ENCODE peak calls at places on chromosomes 5 and 9, in four cellular contexts. E is heart right ventricle; I is A549; M is CD8-positive, alpha-beta T cell. A is an unnamed sample.
A peak's percentile ranks its signal among the peaks of the same experiment; 100 is the strongest.

GRCh38 chr9:31730398-31730797 is 654.0 kb upstream of the ACO1 start:
- DNase-seq in I (no peak), E (no peak), M (no peak), A (no peak)

GRCh38 chr5:151733727-151734408 is 24.6 kb downstream of the ATOX1 start:
- DNase-seq in M (no peak), I (no peak), E (no peak), A (no peak)

GRCh38 chr5:149195337-149195887 is 54.1 kb downstream of the ABLIM3 start:
- DNase-seq in E (peak; percentile 71), M (no peak), I (no peak), A (no peak)

GRCh38 chr5:169265888-169266287 is 35.1 kb downstream of the SLIT3 start:
- DNase-seq in E (no peak), M (no peak), I (peak; percentile 33), A (no peak)

GRCh38 chr9:79360387-79361347 is 211.1 kb upstream of the TLE4 start:
- DNase-seq in I (peak; percentile 6), M (no peak), E (no peak), A (no peak)

GRCh38 chr9:25481377-25481776 is 196.9 kb downstream of the TUSC1 start:
- DNase-seq in I (no peak), E (no peak), M (no peak), A (no peak)

GRCh38 chr9:111232997-111233790 is 96.8 kb downstream of the OR2K2 start:
- DNase-seq in I (no peak), E (peak; percentile 15), M (no peak), A (no peak)

GRCh38 chr5:175216991-175217390 is 227.0 kb downstream of the DRD1 start:
- DNase-seq in M (no peak), I (no peak), E (no peak), A (peak; percentile 54)

GRCh38 chr5:94745786-94746730 is 127.6 kb downstream of the SLF1 start:
- DNase-seq in M (no peak), I (no peak), E (no peak), A (no peak)

GRCh38 chr5:146697211-146697610 is 181.2 kb upstream of the GPR151 start:
- DNase-seq in M (no peak), I (no peak), E (no peak), A (no peak)

GRCh38 chr9:6134661-6135177 is 80.9 kb upstream of the IL33 start:
- DNase-seq in M (no peak), E (no peak), I (no peak), A (no peak)

GRCh38 chr5:132109494-132110053 is 36.0 kb downstream of the CSF2 start:
- DNase-seq in I (no peak), E (no peak), M (no peak), A (no peak)

GRCh38 chr5:37738057-37738691 is 101.7 kb downstream of the GDNF start:
- DNase-seq in I (no peak), E (no peak), M (no peak), A (no peak)

GRCh38 chr9:7407246-7407645 is 392.3 kb downstream of the DMAC1 start:
- DNase-seq in M (no peak), E (no peak), I (no peak), A (no peak)

GRCh38 chr9:101226803-101227202 is 158.0 kb downstream of the BAAT start:
- DNase-seq in E (no peak), M (no peak), I (no peak), A (no peak)

GRCh38 chr9:76943071-76943470 is 37.2 kb upstream of the PRUNE2 start:
- DNase-seq in I (no peak), M (no peak), E (no peak), A (no peak)

GRCh38 chr5:154461531-154461930 is 15.7 kb downstream of the SAP30L start:
- DNase-seq in I (peak; percentile 40), E (no peak), M (no peak), A (no peak)

GRCh38 chr9:95505676-95506437 is 10.9 kb downstream of the PTCH1 start:
- DNase-seq in E (peak; percentile 58), M (peak; percentile 39), I (peak; percentile 31), A (peak; percentile 52)

GRCh38 chr5:38673671-38674071 is 117.2 kb upstream of the LIFR start:
- DNase-seq in E (no peak), I (peak; percentile 50), M (no peak), A (no peak)

GRCh38 chr5:142611154-142611553 is 74.7 kb downstream of the FGF1 start:
- DNase-seq in E (peak; percentile 81), M (peak; percentile 67), I (peak; percentile 69), A (peak; percentile 69)

GRCh38 chr5:102971693-102972293 is 148.1 kb downstream of the GIN1 start:
- DNase-seq in M (no peak), I (peak; percentile 42), E (no peak), A (no peak)

GRCh38 chr9:126152622-126153362 is 173.8 kb upstream of the MVB12B start:
- DNase-seq in M (no peak), I (no peak), E (no peak), A (no peak)

GRCh38 chr9:95588724-95589282 is 72.0 kb upstream of the PTCH1 start:
- DNase-seq in I (no peak), E (no peak), M (no peak), A (no peak)

DNA sequence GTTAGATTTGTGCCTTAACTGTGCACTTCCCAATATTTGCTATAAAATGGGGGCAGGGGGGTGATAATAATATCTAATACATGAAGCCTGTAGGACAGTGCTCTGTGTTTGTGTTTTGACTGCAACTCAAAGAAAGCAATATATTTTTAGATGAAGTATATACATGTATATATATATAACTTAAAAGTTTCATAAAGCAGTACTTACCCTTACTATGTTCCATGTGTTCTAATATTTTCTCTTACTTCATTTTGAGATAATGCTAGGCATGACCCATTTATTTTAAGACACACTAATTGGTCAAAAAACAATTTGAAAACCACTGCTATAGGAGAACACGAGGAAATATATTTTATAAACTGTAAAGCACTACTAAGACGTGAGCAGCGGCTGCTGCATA is 2.4 kb downstream of the TRIM52 start:
- DNase-seq in I (no peak), M (no peak), E (no peak), A (no peak)
- H3K4me1 ChIP-seq in I (peaks cover 23% of the 10 kb centered on the region), M (peaks cover 56% of the 10 kb centered on the region), E (peaks cover 62% of the 10 kb centered on the region), A (peaks cover 69% of the 10 kb centered on the region)

GRCh38 chr9:93574900-93575705 is 1.3 kb upstream of the PHF2 start:
- DNase-seq in E (no peak), M (peak; percentile 8), I (no peak), A (no peak)

GRCh38 chr9:93575706-93576295 is 583 bp upstream of the PHF2 start:
- DNase-seq in M (peak; percentile 64), E (peak; percentile 54), I (peak; percentile 39), A (peak; percentile 77)

GRCh38 chr9:93577045-93577939 is 908 bp downstream of the PHF2 start:
- DNase-seq in E (peak; percentile 45), M (peak; percentile 11), I (no peak), A (peak; percentile 76)

GRCh38 chr9:93577940-93578682 is 1.7 kb downstream of the PHF2 start:
- DNase-seq in M (peak; percentile 10), I (no peak), E (no peak), A (no peak)

GRCh38 chr9:93576296-93577044 is at the start of gene PHF2:
- DNase-seq in E (no peak), I (no peak), M (peak; percentile 34), A (no peak)
- H3K27ac ChIP-seq in E (peak within 1 kb of the TSS; percentile 90), I (peak within 1 kb of the TSS; percentile 100), M (peak within 1 kb of the TSS; percentile 67), A (peak within 1 kb of the TSS; percentile 86)

GRCh38 chr9:113523421-113524141 is 60.1 kb downstream of the RGS3 start:
- DNase-seq in E (peak; percentile 75), I (no peak), M (peak; percentile 69), A (peak; percentile 51)

GRCh38 chr9:113524460-113524859 is 60.9 kb downstream of the RGS3 start:
- DNase-seq in E (no peak), I (no peak), M (no peak), A (no peak)

GRCh38 chr9:113525831-113526230 is 62.3 kb downstream of the RGS3 start:
- DNase-seq in M (no peak), I (no peak), E (no peak), A (no peak)

GRCh38 chr9:113526231-113526746 is 62.8 kb downstream of the RGS3 start:
- DNase-seq in M (no peak), E (no peak), I (no peak), A (no peak)

GRCh38 chr9:113525208-113525607 is 61.7 kb downstream of the RGS3 start:
- DNase-seq in I (no peak), M (no peak), E (no peak), A (no peak)
- H3K4me1 ChIP-seq in I (peaks cover 20% of the 10 kb centered on the region), M (peaks cover 82% of the 10 kb centered on the region), E (peaks cover 87% of the 10 kb centered on the region), A (peaks cover 44% of the 10 kb centered on the region)

DNA sequence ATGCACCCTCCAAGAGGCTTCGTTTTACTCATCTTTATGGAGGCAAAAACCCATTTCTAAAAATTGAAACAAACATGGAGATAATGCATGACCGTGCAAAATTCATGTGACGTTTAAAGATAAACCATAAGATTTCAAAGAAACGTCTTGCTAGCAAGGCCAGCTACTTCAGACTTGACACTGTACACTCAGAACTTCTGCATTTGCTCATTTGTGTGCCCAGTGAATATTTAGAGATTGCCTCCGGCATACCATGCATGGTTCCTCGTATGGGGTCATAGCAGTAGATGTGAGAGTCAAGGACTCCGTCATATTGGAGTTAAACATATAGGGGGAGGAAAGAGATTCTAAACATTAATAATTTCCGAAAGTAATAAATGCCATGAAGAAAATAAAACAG is 78.6 kb upstream of the NEURL1B start:
- DNase-seq in E (no peak), I (no peak), M (no peak), A (no peak)
- H3K27ac ChIP-seq in E (no peak overlapping the region), I (no peak overlapping the region), M (no peak overlapping the region), A (no peak overlapping the region)

A was measured in psoas muscle.